ENCODE peak calls at places on chromosomes 6 and 20, in five cellular contexts. X is neuronal stem cell, R is H9, W is trophoblast cell, J is H1. I is an unnamed sample.

GRCh38 chr6:136016228-136017225 is 165.0 kb downstream of the PDE7B start:
- DNase-seq in R (peak), X (no peak), W (no peak), J (no peak), I (no peak)

GRCh38 chr20:50636601-50637539 is 54.5 kb downstream of the RIPOR3 start:
- DNase-seq in J (no peak), X (no peak), R (no peak), W (no peak), I (peak)

GRCh38 chr20:20199338-20200160 is 147.2 kb downstream of the CFAP61 start:
- DNase-seq in R (no peak), X (no peak), J (no peak), W (no peak), I (no peak)

GRCh38 chr6:159083146-159083545 is 38.4 kb upstream of the TAGAP start:
- DNase-seq in W (no peak), J (no peak), X (no peak), R (no peak), I (no peak)

GRCh38 chr20:13492001-13492480 is 146.7 kb downstream of the TASP1 start:
- DNase-seq in X (peak), W (no peak), J (no peak), R (peak), I (peak)

GRCh38 chr20:8640461-8640860 is 428.4 kb upstream of the PLCB4 start:
- DNase-seq in R (no peak), J (no peak), X (no peak), W (no peak), I (no peak)

GRCh38 chr20:52003415-52003814 is 188.2 kb downstream of the ZFP64 start:
- DNase-seq in X (no peak), J (no peak), W (no peak), R (no peak), I (no peak)

GRCh38 chr6:85300581-85300980 is 149.3 kb upstream of the NT5E start:
- DNase-seq in X (no peak), W (no peak), J (no peak), R (no peak), I (no peak)

GRCh38 chr6:2403546-2403945 is 158.1 kb upstream of the GMDS start:
- DNase-seq in W (no peak), X (no peak), R (no peak), J (no peak), I (no peak)

GRCh38 chr6:19851273-19852089 is 14.3 kb downstream of the ID4 start:
- DNase-seq in W (peak), J (peak), R (peak), X (peak), I (peak)

GRCh38 chr6:138956244-138956924 is 31.7 kb downstream of the REPS1 start:
- DNase-seq in X (no peak), R (no peak), W (no peak), J (no peak), I (no peak)

GRCh38 chr20:1263853-1264252 is 2.2 kb upstream of the SNPH start:
- DNase-seq in W (no peak), X (no peak), R (no peak), J (no peak), I (peak)

GRCh38 chr6:42512498-42513042 is 51.3 kb upstream of the UBR2 start:
- DNase-seq in J (no peak), R (no peak), W (no peak), X (no peak), I (peak)

GRCh38 chr6:13397359-13398080 is 69.2 kb upstream of the TBC1D7 start:
- DNase-seq in J (no peak), W (no peak), X (no peak), R (no peak), I (no peak)

GRCh38 chr6:109782401-109783046 is 91.4 kb downstream of the FIG4 start:
- DNase-seq in W (no peak), J (no peak), R (no peak), X (no peak), I (no peak)

GRCh38 chr6:29941916-29942274 is 437 bp upstream of the HLA-A start:
- DNase-seq in W (no peak), R (no peak), X (no peak), J (no peak), I (no peak)

GRCh38 chr6:135600086-135600702 is 102.7 kb upstream of the AHI1 start:
- DNase-seq in X (no peak), R (no peak), W (no peak), J (no peak), I (no peak)

GRCh38 chr6:30889921-30890645 is 5.8 kb downstream of the DDR1 start:
- DNase-seq in R (peak), J (no peak), W (no peak), X (no peak), I (no peak)

GRCh38 chr20:49894073-49894470 is 21.3 kb downstream of the SPATA2 start:
- DNase-seq in R (no peak), J (no peak), X (no peak), W (no peak), I (no peak)

GRCh38 chr6:136608991-136609390 is 58.8 kb upstream of the MAP7 start:
- DNase-seq in J (no peak), W (no peak), X (no peak), R (no peak), I (peak)

GRCh38 chr20:36472656-36473071 is 68.7 kb upstream of the MYL9 start:
- DNase-seq in J (peak), R (peak), W (peak), X (no peak), I (peak)

GRCh38 chr20:44215125-44215524 is 4.6 kb upstream of the OSER1 start:
- DNase-seq in R (peak), X (peak), J (peak), W (peak), I (peak)

GRCh38 chr6:118551673-118552063 is 3.6 kb downstream of the PLN start:
- DNase-seq in W (no peak), X (no peak), J (no peak), R (no peak), I (peak)

GRCh38 chr6:89475634-89476033 is 42.7 kb downstream of the ANKRD6 start:
- DNase-seq in X (no peak), J (no peak), R (no peak), W (no peak), I (peak)

GRCh38 chr6:154298297-154298696 is 58.3 kb downstream of the IPCEF1 start:
- DNase-seq in J (no peak), W (no peak), R (no peak), X (no peak), I (peak)

GRCh38 chr6:145822432-145822831 is 7.8 kb upstream of the FBXO30 start:
- DNase-seq in R (no peak), W (no peak), J (no peak), X (no peak), I (no peak)

GRCh38 chr6:115766745-115767462 is 293.8 kb downstream of the FRK start:
- DNase-seq in J (no peak), R (no peak), W (no peak), X (peak), I (no peak)

GRCh38 chr6:110357298-110357695 is 852 bp downstream of the METTL24 start:
- DNase-seq in J (no peak), W (no peak), R (no peak), X (no peak), I (no peak)

GRCh38 chr20:31707994-31708744 is 14.5 kb downstream of the BCL2L1 start:
- DNase-seq in J (peak), X (no peak), R (peak), W (no peak), I (no peak)

GRCh38 chr20:44632103-44632752 is 19.3 kb downstream of the ADA start:
- DNase-seq in X (no peak), R (no peak), W (no peak), J (no peak), I (no peak)

GRCh38 chr6:122491915-122492537 is 20.4 kb upstream of the SERINC1 start:
- DNase-seq in W (peak), J (peak), X (peak), R (no peak), I (peak)

GRCh38 chr6:53335224-53335994 is 13.3 kb downstream of the ELOVL5 start:
- DNase-seq in J (no peak), R (no peak), X (no peak), W (no peak), I (no peak)

GRCh38 chr6:137722749-137723272 is 144.2 kb upstream of the TNFAIP3 start:
- DNase-seq in W (no peak), X (no peak), R (no peak), J (no peak), I (peak)

GRCh38 chr20:6651016-6651415 is 116.5 kb upstream of the BMP2 start:
- DNase-seq in R (no peak), J (no peak), X (no peak), W (no peak), I (peak)

GRCh38 chr6:1418471-1419191 is 29.3 kb downstream of the FOXF2 start:
- DNase-seq in W (no peak), J (no peak), X (no peak), R (no peak), I (peak)

GRCh38 chr6:73176057-73176456 is 49.2 kb downstream of the KHDC1L start:
- DNase-seq in J (no peak), R (no peak), X (no peak), W (no peak), I (no peak)

GRCh38 chr20:11522359-11522758 is 395.3 kb upstream of the BTBD3 start:
- DNase-seq in W (no peak), R (no peak), X (no peak), J (no peak), I (no peak)

GRCh38 chr20:11516448-11516847 is 401.2 kb upstream of the BTBD3 start:
- DNase-seq in X (no peak), W (no peak), J (no peak), R (no peak), I (no peak)

GRCh38 chr20:11520596-11520995 is 397.1 kb upstream of the BTBD3 start:
- DNase-seq in R (no peak), X (no peak), J (no peak), W (no peak), I (no peak)

DNA sequence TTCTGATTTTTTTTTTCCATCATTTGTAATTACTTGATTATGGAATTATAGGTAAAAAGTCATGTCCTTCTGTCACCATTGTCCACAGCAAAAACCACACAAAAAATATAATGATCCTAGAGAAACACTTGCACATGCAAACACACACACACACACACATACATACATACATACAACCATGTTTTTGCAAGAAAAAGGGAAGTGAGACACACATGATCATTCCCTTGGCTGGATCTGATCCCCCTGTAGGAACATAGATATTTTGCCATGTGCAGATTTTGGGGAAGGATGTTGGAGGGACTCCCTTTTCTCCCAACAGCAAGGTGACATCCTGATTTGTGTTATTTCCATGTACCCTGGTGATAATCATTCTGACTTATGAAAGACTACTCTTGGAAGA is 395.9 kb upstream of the BTBD3 start:
- DNase-seq in W (no peak), J (no peak), X (no peak), R (no peak), I (no peak)
- H2BK12ac ChIP-seq in W (no peak), J (no peak), X (no peak), R (no peak), I (no peak)

GRCh38 chr6:87541726-87542125 is 48.1 kb downstream of the RARS2 start:
- DNase-seq in X (no peak), R (no peak), W (no peak), J (no peak), I (no peak)
- H2BK12ac ChIP-seq in X (no peak), R (no peak), W (no peak), J (no peak), I (no peak)

GRCh38 chr6:37492236-37493046 is 7.3 kb downstream of the CCDC167 start:
- DNase-seq in W (no peak), X (no peak), R (no peak), J (no peak), I (no peak)

GRCh38 chr6:37491830-37492208 is 7.9 kb downstream of the CCDC167 start:
- DNase-seq in R (no peak), X (no peak), W (no peak), J (no peak), I (no peak)

GRCh38 chr6:37493047-37493995 is 6.4 kb downstream of the CCDC167 start:
- DNase-seq in J (no peak), W (no peak), X (no peak), R (no peak), I (no peak)

GRCh38 chr6:37496951-37497885 is 2.5 kb downstream of the CCDC167 start:
- DNase-seq in J (no peak), W (no peak), X (no peak), R (no peak), I (no peak)

GRCh38 chr6:37495199-37495913 is 4.3 kb downstream of the CCDC167 start:
- DNase-seq in J (no peak), W (no peak), R (no peak), X (no peak), I (no peak)
- H2BK12ac ChIP-seq in J (no peak), W (no peak), R (no peak), X (no peak), I (no peak)

DNA sequence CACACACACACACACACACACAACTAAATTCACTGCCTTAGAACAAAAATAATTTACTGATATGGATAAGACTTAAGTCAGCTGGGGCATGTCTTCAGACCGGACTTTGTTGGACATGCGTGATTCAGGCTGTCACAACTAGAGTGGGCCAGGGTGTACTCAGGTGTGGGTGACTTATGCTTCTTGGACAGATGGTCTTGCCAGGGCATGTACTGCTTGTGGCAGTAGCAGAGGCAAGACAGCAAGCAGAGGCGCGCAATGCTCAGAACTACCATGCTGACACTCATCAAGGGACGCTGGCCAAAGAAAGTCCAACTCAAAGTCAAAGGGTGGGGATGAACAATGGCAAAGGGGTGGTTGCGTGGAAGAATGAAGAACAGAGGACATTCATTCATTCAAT is 437.5 kb downstream of the CBLN4 start:
- DNase-seq in W (no peak), R (no peak), X (no peak), J (no peak), I (no peak)
- H2BK12ac ChIP-seq in W (no peak), R (no peak), X (no peak), J (no peak), I (no peak)

GRCh38 chr6:18107061-18107460 is 15.4 kb downstream of the NHLRC1 start:
- DNase-seq in X (no peak), W (no peak), R (no peak), J (no peak), I (no peak)

GRCh38 chr6:18115356-18115755 is 7.1 kb downstream of the NHLRC1 start:
- DNase-seq in W (no peak), X (no peak), R (no peak), J (no peak), I (no peak)

DNA sequence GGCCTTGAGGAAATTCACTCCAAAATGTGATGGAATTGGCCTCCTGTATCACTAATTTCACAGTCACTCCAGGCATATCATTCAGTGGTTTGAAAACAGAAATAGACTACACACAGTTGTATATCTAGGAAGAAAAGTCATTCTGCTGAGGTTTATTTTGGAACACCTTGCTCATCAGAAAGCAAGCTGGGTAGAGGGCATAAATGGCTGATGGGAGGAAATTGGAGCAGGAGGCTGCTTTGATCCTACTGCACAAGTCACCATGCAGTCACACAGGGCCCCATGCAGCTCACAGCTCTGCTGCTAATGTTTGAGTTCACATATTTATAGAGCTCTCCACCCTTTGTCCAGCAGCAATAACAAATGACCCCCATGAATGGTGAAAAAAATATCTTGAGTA is 12.3 kb downstream of the NHLRC1 start:
- DNase-seq in R (no peak), X (no peak), W (no peak), J (no peak), I (no peak)
- H2BK12ac ChIP-seq in R (no peak), X (no peak), W (no peak), J (no peak), I (no peak)

I was measured in mesenchymal stem cell.